ENCODE peak calls at places on chromosomes 13 and 19, in six cellular contexts. One of them, this sample, is unnamed.

GRCh38 chr19:5080030-5080644 is 111.2 kb downstream of the KDM4B start:
- DNase-seq in IMR-90: no peak
- DNase-seq in neuronal stem cell: no peak
- DNase-seq in mesenchymal stem cell: no peak
- DNase-seq in trophoblast cell: no peak
- DNase-seq in H1: no peak
- DNase-seq in this sample: no peak

GRCh38 chr19:3983542-3983914 is 1.7 kb downstream of the EEF2 start:
- DNase-seq in IMR-90: no peak
- DNase-seq in neuronal stem cell: no peak
- DNase-seq in mesenchymal stem cell: no peak
- DNase-seq in trophoblast cell: no peak
- DNase-seq in H1: no peak
- DNase-seq in this sample: no peak

GRCh38 chr19:3152431-3152780 is 16.6 kb downstream of the GNA15 start:
- DNase-seq in IMR-90: no peak
- DNase-seq in neuronal stem cell: no peak
- DNase-seq in mesenchymal stem cell: no peak
- DNase-seq in trophoblast cell: no peak
- DNase-seq in H1: no peak
- DNase-seq in this sample: no peak

GRCh38 chr13:50911051-50911690 is 1.6 kb downstream of the RNASEH2B start:
- DNase-seq in IMR-90: no peak
- DNase-seq in neuronal stem cell: peak; percentile 15
- DNase-seq in mesenchymal stem cell: peak; percentile 65
- DNase-seq in trophoblast cell: no peak
- DNase-seq in H1: no peak
- DNase-seq in this sample: no peak

GRCh38 chr13:113122571-113123225 is at the start of gene F10:
- DNase-seq in IMR-90: peak; percentile 75
- DNase-seq in neuronal stem cell: no peak
- DNase-seq in mesenchymal stem cell: peak; percentile 46
- DNase-seq in trophoblast cell: no peak
- DNase-seq in H1: peak; percentile 68
- DNase-seq in this sample: peak; percentile 88

GRCh38 chr13:94327318-94327717 is 152.2 kb downstream of the DCT start:
- DNase-seq in IMR-90: no peak
- DNase-seq in neuronal stem cell: no peak
- DNase-seq in mesenchymal stem cell: peak; percentile 27
- DNase-seq in trophoblast cell: peak; percentile 11
- DNase-seq in H1: no peak
- DNase-seq in this sample: no peak

GRCh38 chr13:113815151-113816058 is 48.5 kb downstream of the GAS6 start:
- DNase-seq in IMR-90: no peak
- DNase-seq in neuronal stem cell: no peak
- DNase-seq in mesenchymal stem cell: peak; percentile 11
- DNase-seq in trophoblast cell: peak; percentile 13
- DNase-seq in H1: no peak
- DNase-seq in this sample: no peak

GRCh38 chr13:40472427-40473220 is 193.8 kb downstream of the FOXO1 start:
- DNase-seq in IMR-90: no peak
- DNase-seq in neuronal stem cell: no peak
- DNase-seq in mesenchymal stem cell: no peak
- DNase-seq in trophoblast cell: no peak
- DNase-seq in H1: no peak
- DNase-seq in this sample: no peak

GRCh38 chr19:48218964-48219363 is 36.7 kb downstream of the CARD8 start:
- DNase-seq in IMR-90: peak; percentile 22
- DNase-seq in neuronal stem cell: no peak
- DNase-seq in mesenchymal stem cell: peak; percentile 32
- DNase-seq in trophoblast cell: no peak
- DNase-seq in H1: no peak
- DNase-seq in this sample: no peak

GRCh38 chr13:31970237-31970930 is 61.2 kb upstream of the FRY start:
- DNase-seq in IMR-90: peak; percentile 93
- DNase-seq in neuronal stem cell: no peak
- DNase-seq in mesenchymal stem cell: peak; percentile 20
- DNase-seq in trophoblast cell: no peak
- DNase-seq in H1: no peak
- DNase-seq in this sample: no peak

GRCh38 chr19:49009828-49010227 is 7.1 kb downstream of the LHB start:
- DNase-seq in IMR-90: no peak
- DNase-seq in neuronal stem cell: no peak
- DNase-seq in mesenchymal stem cell: no peak
- DNase-seq in trophoblast cell: no peak
- DNase-seq in H1: no peak
- DNase-seq in this sample: no peak

GRCh38 chr13:41427700-41428099 is 29.6 kb upstream of the RGCC start:
- DNase-seq in IMR-90: no peak
- DNase-seq in neuronal stem cell: no peak
- DNase-seq in mesenchymal stem cell: no peak
- DNase-seq in trophoblast cell: no peak
- DNase-seq in H1: no peak
- DNase-seq in this sample: no peak

GRCh38 chr19:13856530-13856929 is 20.4 kb upstream of the NANOS3 start:
- DNase-seq in IMR-90: no peak
- DNase-seq in neuronal stem cell: no peak
- DNase-seq in mesenchymal stem cell: no peak
- DNase-seq in trophoblast cell: peak; percentile 45
- DNase-seq in H1: no peak
- DNase-seq in this sample: no peak

GRCh38 chr19:37778613-37779138 is 710 bp downstream of the ZNF573 start:
- DNase-seq in IMR-90: peak; percentile 0
- DNase-seq in neuronal stem cell: peak; percentile 1
- DNase-seq in mesenchymal stem cell: peak; percentile 16
- DNase-seq in trophoblast cell: peak; percentile 66
- DNase-seq in H1: no peak
- DNase-seq in this sample: no peak

GRCh38 chr19:30696514-30696913 is 324.3 kb downstream of the ZNF536 start:
- DNase-seq in IMR-90: peak; percentile 9
- DNase-seq in neuronal stem cell: no peak
- DNase-seq in mesenchymal stem cell: no peak
- DNase-seq in trophoblast cell: peak; percentile 39
- DNase-seq in H1: peak; percentile 82
- DNase-seq in this sample: peak; percentile 87

GRCh38 chr13:30851697-30852096 is 54.4 kb upstream of the MEDAG start:
- DNase-seq in IMR-90: no peak
- DNase-seq in neuronal stem cell: no peak
- DNase-seq in mesenchymal stem cell: no peak
- DNase-seq in trophoblast cell: no peak
- DNase-seq in H1: no peak
- DNase-seq in this sample: no peak

GRCh38 chr13:31908696-31909386 is 122.7 kb upstream of the FRY start:
- DNase-seq in IMR-90: no peak
- DNase-seq in neuronal stem cell: no peak
- DNase-seq in mesenchymal stem cell: no peak
- DNase-seq in trophoblast cell: peak; percentile 93
- DNase-seq in H1: no peak
- DNase-seq in this sample: no peak

GRCh38 chr13:40813662-40814454 is 24.4 kb downstream of the SLC25A15 start:
- DNase-seq in IMR-90: peak; percentile 34
- DNase-seq in neuronal stem cell: no peak
- DNase-seq in mesenchymal stem cell: peak; percentile 32
- DNase-seq in trophoblast cell: peak; percentile 40
- DNase-seq in H1: peak; percentile 57
- DNase-seq in this sample: peak; percentile 44

GRCh38 chr19:29524912-29525870 is 603 bp upstream of the VSTM2B start:
- DNase-seq in IMR-90: no peak
- DNase-seq in neuronal stem cell: peak; percentile 38
- DNase-seq in mesenchymal stem cell: peak; percentile 0
- DNase-seq in trophoblast cell: no peak
- DNase-seq in H1: peak; percentile 83
- DNase-seq in this sample: peak; percentile 66

GRCh38 chr13:98570929-98571372 is 6.0 kb downstream of the STK24 start:
- DNase-seq in IMR-90: no peak
- DNase-seq in neuronal stem cell: no peak
- DNase-seq in mesenchymal stem cell: peak; percentile 79
- DNase-seq in trophoblast cell: peak; percentile 43
- DNase-seq in H1: no peak
- DNase-seq in this sample: no peak

GRCh38 chr19:50330365-50331078 is 1.3 kb upstream of the KCNC3 start:
- DNase-seq in IMR-90: peak; percentile 1
- DNase-seq in neuronal stem cell: peak; percentile 95
- DNase-seq in mesenchymal stem cell: no peak
- DNase-seq in trophoblast cell: peak; percentile 89
- DNase-seq in H1: peak; percentile 95
- DNase-seq in this sample: peak; percentile 96

GRCh38 chr13:78598382-78598781 is 5.0 kb downstream of the POU4F1 start:
- DNase-seq in IMR-90: no peak
- DNase-seq in neuronal stem cell: no peak
- DNase-seq in mesenchymal stem cell: no peak
- DNase-seq in trophoblast cell: no peak
- DNase-seq in H1: no peak
- DNase-seq in this sample: no peak

GRCh38 chr13:45833663-45834062 is 17.9 kb downstream of the SIAH3 start:
- DNase-seq in IMR-90: peak; percentile 7
- DNase-seq in neuronal stem cell: no peak
- DNase-seq in mesenchymal stem cell: peak; percentile 47
- DNase-seq in trophoblast cell: peak; percentile 2
- DNase-seq in H1: peak; percentile 19
- DNase-seq in this sample: no peak

GRCh38 chr19:48632692-48633147 is 4.5 kb downstream of the DBP start:
- DNase-seq in IMR-90: peak; percentile 53
- DNase-seq in neuronal stem cell: no peak
- DNase-seq in mesenchymal stem cell: no peak
- DNase-seq in trophoblast cell: no peak
- DNase-seq in H1: no peak
- DNase-seq in this sample: no peak

GRCh38 chr19:12841094-12841493 is 2.8 kb downstream of the MAST1 start:
- DNase-seq in IMR-90: peak; percentile 20
- DNase-seq in neuronal stem cell: peak; percentile 96
- DNase-seq in mesenchymal stem cell: peak; percentile 38
- DNase-seq in trophoblast cell: peak; percentile 27
- DNase-seq in H1: peak; percentile 96
- DNase-seq in this sample: peak; percentile 98
- H2AFZ ChIP-seq in IMR-90: peak overlapping the region; percentile 88
- H2AFZ ChIP-seq in neuronal stem cell: peak overlapping the region; percentile 50
- H2AFZ ChIP-seq in mesenchymal stem cell: no peak overlapping the region
- H2AFZ ChIP-seq in trophoblast cell: peak overlapping the region; percentile 32
- H2AFZ ChIP-seq in H1: no peak overlapping the region
- H2AFZ ChIP-seq in this sample: no peak overlapping the region

GRCh38 chr19:18433039-18433691 is 4.8 kb downstream of the ISYNA1 start:
- DNase-seq in IMR-90: no peak
- DNase-seq in neuronal stem cell: no peak
- DNase-seq in mesenchymal stem cell: peak; percentile 50
- DNase-seq in trophoblast cell: peak; percentile 49
- DNase-seq in H1: peak; percentile 73
- DNase-seq in this sample: peak; percentile 63
- H2BK5ac ChIP-seq in IMR-90: no peak overlapping the region
- H2BK5ac ChIP-seq in neuronal stem cell: peak overlapping the region; percentile 77
- H2BK5ac ChIP-seq in mesenchymal stem cell: peak overlapping the region; percentile 80
- H2BK5ac ChIP-seq in trophoblast cell: peak overlapping the region; percentile 58
- H2BK5ac ChIP-seq in H1: peak overlapping the region; percentile 93
- H2BK5ac ChIP-seq in this sample: no peak overlapping the region

DNA sequence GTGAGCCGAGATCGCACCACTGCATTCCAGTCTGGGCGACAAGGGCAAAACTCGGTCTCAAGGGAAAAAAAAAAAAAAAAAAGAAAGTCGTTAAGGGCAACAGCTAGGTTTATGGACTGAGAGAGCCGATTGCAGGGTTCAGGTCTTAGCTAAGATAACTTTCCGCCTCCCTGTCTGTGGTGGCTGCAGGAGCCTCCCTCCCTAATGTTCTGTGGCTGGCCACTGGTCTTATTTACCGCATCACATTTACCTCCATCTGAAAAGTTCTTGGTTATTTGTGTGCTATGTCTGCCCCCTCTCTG is 722 bp upstream of the CRTC1 start:
- DNase-seq in IMR-90: no peak
- DNase-seq in neuronal stem cell: no peak
- DNase-seq in mesenchymal stem cell: no peak
- DNase-seq in trophoblast cell: no peak
- DNase-seq in H1: no peak
- DNase-seq in this sample: no peak
- H2AFZ ChIP-seq in IMR-90: peak overlapping the region; percentile 91
- H2AFZ ChIP-seq in neuronal stem cell: peak overlapping the region; percentile 94
- H2AFZ ChIP-seq in mesenchymal stem cell: no peak overlapping the region
- H2AFZ ChIP-seq in trophoblast cell: peak overlapping the region; percentile 85
- H2AFZ ChIP-seq in H1: no peak overlapping the region
- H2AFZ ChIP-seq in this sample: no peak overlapping the region

GRCh38 chr19:54616840-54617560 is 13.3 kb upstream of the LILRB1 start:
- DNase-seq in IMR-90: no peak
- DNase-seq in neuronal stem cell: no peak
- DNase-seq in mesenchymal stem cell: no peak
- DNase-seq in trophoblast cell: no peak
- DNase-seq in H1: no peak
- DNase-seq in this sample: no peak

GRCh38 chr19:54616057-54616456 is 14.2 kb upstream of the LILRB1 start:
- DNase-seq in IMR-90: no peak
- DNase-seq in neuronal stem cell: no peak
- DNase-seq in mesenchymal stem cell: no peak
- DNase-seq in trophoblast cell: no peak
- DNase-seq in H1: no peak
- DNase-seq in this sample: no peak

DNA sequence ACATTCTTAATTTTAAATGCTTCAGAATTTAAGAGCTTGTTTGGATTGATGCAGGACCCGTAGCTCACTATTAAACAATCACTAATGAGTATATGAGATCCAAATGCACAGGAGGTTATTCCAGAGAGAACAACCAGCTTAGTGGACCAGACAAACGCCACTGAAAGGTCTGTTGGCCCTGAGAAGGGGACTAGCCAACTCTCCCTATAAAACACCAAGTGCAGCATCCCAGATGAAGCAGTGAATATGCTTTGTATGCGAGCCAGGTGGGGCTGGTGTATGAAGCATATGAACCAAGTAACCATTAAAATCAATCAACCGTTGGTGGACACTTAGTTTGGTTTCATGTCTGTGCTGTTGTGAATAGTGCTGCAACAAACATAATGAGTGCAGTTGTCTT is 9.8 kb upstream of the LILRB1 start:
- DNase-seq in IMR-90: no peak
- DNase-seq in neuronal stem cell: no peak
- DNase-seq in mesenchymal stem cell: no peak
- DNase-seq in trophoblast cell: no peak
- DNase-seq in H1: no peak
- DNase-seq in this sample: no peak
- H2BK5ac ChIP-seq in IMR-90: no peak overlapping the region
- H2BK5ac ChIP-seq in neuronal stem cell: no peak overlapping the region
- H2BK5ac ChIP-seq in mesenchymal stem cell: no peak overlapping the region
- H2BK5ac ChIP-seq in trophoblast cell: no peak overlapping the region
- H2BK5ac ChIP-seq in H1: no peak overlapping the region
- H2BK5ac ChIP-seq in this sample: no peak overlapping the region

GRCh38 chr19:38974599-38975213 is 836 bp downstream of the FBXO17 start:
- DNase-seq in IMR-90: no peak
- DNase-seq in neuronal stem cell: no peak
- DNase-seq in mesenchymal stem cell: no peak
- DNase-seq in trophoblast cell: no peak
- DNase-seq in H1: no peak
- DNase-seq in this sample: no peak
- H2AFZ ChIP-seq in IMR-90: peak overlapping the region; percentile 97
- H2AFZ ChIP-seq in neuronal stem cell: peak overlapping the region; percentile 85
- H2AFZ ChIP-seq in mesenchymal stem cell: peak overlapping the region; percentile 79
- H2AFZ ChIP-seq in trophoblast cell: peak overlapping the region; percentile 92
- H2AFZ ChIP-seq in H1: no peak overlapping the region
- H2AFZ ChIP-seq in this sample: no peak overlapping the region